ENCODE peak calls at places on chromosomes 6 and 20, in eight cellular contexts. P is stimulated activated naive CD8-positive, alpha-beta T cell treated with anti-CD3 and anti-CD28 coated beads, Interleukin-15, amount 100 ng/mL, for 72 hours; T is upper lobe of right lung; Y is A549; Q is midbrain; H is NCI-H1694 treated with DMSO at 0.1 percent for 48 hours; D is NCI-H187 treated with DMSO at 0.1 percent for 48 hours; J is activated CD8-positive, alpha-beta memory T cell treated with anti-CD3 and anti-CD28 coated beads for 4 hours. E is an unnamed sample.

GRCh38 chr6:149012040-149012545 is 265.3 kb downstream of the UST start:
- DNase-seq in D (no peak), P (no peak), Y (peak), H (no peak), Q (no peak), T (no peak), J (no peak), E (no peak)

GRCh38 chr6:101398716-101399626 is 5.5 kb downstream of the GRIK2 start:
- DNase-seq in Y (no peak), H (no peak), D (no peak), Q (peak), P (no peak), J (no peak), T (no peak), E (no peak)

GRCh38 chr20:37302981-37303380 is 13.5 kb downstream of the MANBAL start:
- DNase-seq in Q (no peak), D (no peak), P (no peak), H (no peak), T (no peak), J (no peak), Y (no peak), E (no peak)

GRCh38 chr6:83057705-83058321 is 7.8 kb downstream of the UBE3D start:
- DNase-seq in T (no peak), H (peak), Q (peak), P (no peak), D (no peak), J (no peak), Y (peak), E (peak)

GRCh38 chr6:69422474-69422873 is 374.3 kb downstream of the LMBRD1 start:
- DNase-seq in P (no peak), H (peak), T (no peak), Q (peak), Y (no peak), D (no peak), J (no peak), E (peak)

GRCh38 chr6:161374971-161375873 is 101.4 kb upstream of the AGPAT4 start:
- DNase-seq in H (no peak), T (peak), Q (peak), Y (peak), J (no peak), D (no peak), P (no peak), E (peak)

GRCh38 chr20:12255571-12255970 is 337.9 kb downstream of the BTBD3 start:
- DNase-seq in J (no peak), H (no peak), Y (no peak), P (no peak), Q (peak), T (no peak), D (no peak), E (peak)

GRCh38 chr6:151374024-151374423 is 17.3 kb downstream of the ZBTB2 start:
- DNase-seq in T (no peak), D (no peak), H (no peak), Q (no peak), J (no peak), P (no peak), Y (no peak), E (no peak)

GRCh38 chr6:89411019-89411268 is 1.1 kb downstream of the RRAGD start:
- DNase-seq in J (no peak), Q (no peak), H (no peak), D (no peak), Y (no peak), T (no peak), P (peak), E (no peak)

GRCh38 chr6:100493206-100493888 is 28.6 kb upstream of the SIM1 start:
- DNase-seq in T (no peak), Y (no peak), J (no peak), Q (no peak), D (no peak), P (no peak), H (no peak), E (no peak)

GRCh38 chr6:5553767-5554166 is 292.5 kb downstream of the FARS2 start:
- DNase-seq in Y (no peak), P (no peak), T (no peak), H (no peak), J (no peak), D (no peak), Q (no peak), E (no peak)

GRCh38 chr6:128432394-128432793 is 88.0 kb downstream of the PTPRK start:
- DNase-seq in D (no peak), Y (no peak), P (no peak), J (no peak), T (no peak), H (no peak), Q (no peak), E (no peak)

GRCh38 chr6:170294813-170295518 is 4.1 kb upstream of the DLL1 start:
- DNase-seq in P (no peak), T (no peak), H (no peak), Q (no peak), Y (no peak), D (no peak), J (no peak), E (no peak)

GRCh38 chr6:138647006-138647405 is 126.6 kb upstream of the CCDC28A start:
- DNase-seq in D (no peak), P (no peak), H (no peak), Y (no peak), J (no peak), Q (no peak), T (no peak), E (peak)

GRCh38 chr20:36717657-36718056 is 28.2 kb downstream of the NDRG3 start:
- DNase-seq in J (no peak), D (no peak), P (peak), Q (peak), H (no peak), Y (peak), T (no peak), E (no peak)

GRCh38 chr6:45514454-45514853 is 136.7 kb upstream of the SUPT3H start:
- DNase-seq in Q (no peak), H (no peak), J (no peak), Y (peak), T (no peak), D (no peak), P (no peak), E (no peak)

GRCh38 chr20:17654649-17655285 is 27.3 kb downstream of the RRBP1 start:
- DNase-seq in D (no peak), Q (peak), P (no peak), J (no peak), T (peak), H (no peak), Y (peak), E (peak)

GRCh38 chr20:64240243-64241015 is 15.1 kb upstream of the PCMTD2 start:
- DNase-seq in J (no peak), D (no peak), H (no peak), T (peak), Y (no peak), Q (no peak), P (no peak), E (no peak)

GRCh38 chr6:149482542-149483261 is 2.1 kb downstream of the ZC3H12D start:
- DNase-seq in Y (no peak), T (no peak), H (no peak), D (no peak), Q (no peak), P (no peak), J (no peak), E (no peak)

GRCh38 chr6:71468841-71469750 is 180.5 kb downstream of the OGFRL1 start:
- DNase-seq in P (no peak), D (no peak), T (no peak), Q (no peak), Y (no peak), H (no peak), J (no peak), E (no peak)

GRCh38 chr6:152461556-152461955 is 175.6 kb downstream of the SYNE1 start:
- DNase-seq in Q (no peak), P (no peak), Y (no peak), T (no peak), J (no peak), D (no peak), H (no peak), E (no peak)

GRCh38 chr20:53608456-53609413 is 15.1 kb upstream of the ZNF217 start:
- DNase-seq in H (no peak), Q (no peak), T (peak), D (no peak), J (no peak), P (no peak), Y (no peak), E (no peak)

GRCh38 chr6:195861-196360 is 96.4 kb upstream of the DUSP22 start:
- DNase-seq in H (no peak), Y (no peak), Q (no peak), J (no peak), T (no peak), D (no peak), P (no peak), E (no peak)

GRCh38 chr6:27601668-27602254 is 128.9 kb upstream of the ZNF184 start:
- DNase-seq in D (no peak), P (no peak), J (no peak), H (no peak), Y (peak), T (no peak), Q (no peak), E (no peak)

GRCh38 chr20:8421981-8422380 is 289.9 kb downstream of the PLCB1 start:
- DNase-seq in D (no peak), Q (no peak), P (no peak), Y (no peak), J (no peak), T (no peak), H (peak), E (peak)

GRCh38 chr20:926646-927045 is 10.5 kb upstream of the ANGPT4 start:
- DNase-seq in D (no peak), Q (no peak), H (no peak), J (no peak), T (no peak), Y (no peak), P (no peak), E (no peak)

GRCh38 chr6:38714239-38715015 is 684 bp upstream of the DNAH8 start:
- DNase-seq in Q (no peak), Y (no peak), H (no peak), J (no peak), P (no peak), T (no peak), D (no peak), E (no peak)

GRCh38 chr6:11692451-11693376 is 85.9 kb downstream of the ADTRP start:
- DNase-seq in D (no peak), Q (no peak), Y (no peak), T (no peak), P (no peak), H (no peak), J (no peak), E (no peak)

GRCh38 chr20:38985603-38986170 is 23.5 kb downstream of the DHX35 start:
- DNase-seq in Y (no peak), H (no peak), P (no peak), Q (no peak), T (no peak), D (no peak), J (no peak), E (no peak)

GRCh38 chr6:152948150-152948768 is 34.6 kb downstream of the FBXO5 start:
- DNase-seq in Q (peak), D (no peak), P (peak), Y (peak), H (no peak), T (no peak), J (no peak), E (peak)